ENCODE peak calls at places on chromosomes 11 and 22, in eight cellular contexts. T, Z, S, F, X, O, Q and E are unnamed samples.

GRCh38 chr11:46808804-46809431 is 37.2 kb downstream of the CKAP5 start:
- DNase-seq in Q (peak; percentile 46), T (no peak), O (peak; percentile 24), Z (no peak), X (no peak), S (no peak), F (no peak), E (peak; percentile 87)

GRCh38 chr11:83006877-83007330 is 64.8 kb downstream of the RAB30 start:
- DNase-seq in Q (no peak), T (no peak), S (no peak), O (no peak), F (no peak), Z (no peak), X (no peak), E (no peak)

GRCh38 chr11:120746836-120747609 is 235.5 kb downstream of the GRIK4 start:
- DNase-seq in F (no peak), S (no peak), Z (no peak), T (no peak), O (no peak), X (no peak), Q (no peak), E (peak; percentile 60)

GRCh38 chr11:67119577-67120391 is 721 bp downstream of the KDM2A start:
- DNase-seq in Z (no peak), Q (peak; percentile 49), F (peak; percentile 60), O (peak; percentile 44), X (peak; percentile 23), T (peak; percentile 52), S (peak; percentile 66), E (peak; percentile 26)

GRCh38 chr11:119571311-119571710 is 148.3 kb upstream of the THY1 start:
- DNase-seq in Z (no peak), Q (no peak), X (no peak), S (no peak), F (no peak), T (no peak), O (no peak), E (no peak)

GRCh38 chr11:68038718-68039525 is at the start of gene TCIRG1:
- DNase-seq in X (peak; percentile 90), S (peak; percentile 97), T (peak; percentile 91), O (peak; percentile 83), Q (peak; percentile 88), Z (peak; percentile 94), F (peak; percentile 75), E (peak; percentile 73)

GRCh38 chr11:117837070-117837776 is 12.7 kb upstream of the FXYD2 start:
- DNase-seq in X (no peak), O (no peak), S (peak; percentile 59), F (peak; percentile 38), Q (no peak), T (no peak), Z (no peak), E (no peak)

GRCh38 chr11:121571466-121571865 is 118.7 kb upstream of the SORL1-AS1 start:
- DNase-seq in Z (no peak), O (no peak), S (no peak), X (no peak), Q (no peak), F (no peak), T (no peak), E (no peak)

GRCh38 chr11:77580712-77581337 is 8.9 kb upstream of the AQP11 start:
- DNase-seq in T (no peak), Q (no peak), Z (no peak), S (no peak), F (no peak), O (peak; percentile 84), X (no peak), E (peak; percentile 53)

GRCh38 chr22:26835929-26836528 is 178.6 kb downstream of the MIAT start:
- DNase-seq in Q (peak; percentile 42), O (peak; percentile 94), Z (no peak), F (peak; percentile 51), X (no peak), S (no peak), T (no peak), E (peak; percentile 71)

GRCh38 chr11:76845069-76845468 is 15.6 kb upstream of the ACER3 start:
- DNase-seq in S (no peak), Z (no peak), T (no peak), X (no peak), Q (no peak), F (no peak), O (no peak), E (no peak)

GRCh38 chr11:101987370-101987769 is 59.9 kb upstream of the CFAP300 start:
- DNase-seq in Z (no peak), X (no peak), Q (no peak), S (no peak), T (no peak), O (peak; percentile 11), F (no peak), E (no peak)

GRCh38 chr11:95788921-95789505 is 569 bp downstream of the FAM76B start:
- DNase-seq in F (no peak), X (no peak), O (peak; percentile 78), T (no peak), S (no peak), Q (peak; percentile 59), Z (no peak), E (peak; percentile 75)

GRCh38 chr11:15293975-15294374 is 179.3 kb downstream of the INSC start:
- DNase-seq in F (no peak), O (no peak), X (no peak), Z (no peak), Q (no peak), T (no peak), S (no peak), E (no peak)

DNA sequence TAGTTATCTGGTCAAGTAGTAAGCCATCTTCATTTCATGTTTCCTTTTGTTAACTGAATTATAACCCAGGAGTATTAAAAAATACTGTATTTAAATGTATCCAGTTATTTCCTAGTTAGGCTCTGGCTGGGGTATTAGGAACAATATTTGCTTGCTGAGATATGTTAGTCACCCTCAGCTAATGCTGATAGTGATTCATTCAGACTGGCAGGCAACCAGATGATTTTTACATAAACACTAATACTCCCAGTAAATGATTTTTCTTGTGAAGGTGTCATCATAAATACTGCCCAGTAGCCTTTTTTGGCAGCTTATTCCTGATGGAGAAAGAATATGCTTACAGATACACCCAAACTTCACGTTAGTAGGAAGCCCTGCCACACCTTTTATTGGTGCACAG is 8.1 kb downstream of the YWHAH start:
- DNase-seq in X (no peak), O (no peak), Q (peak; percentile 89), F (no peak), T (no peak), S (no peak), Z (no peak), E (no peak)
- H3K4me3 ChIP-seq in X (no peak overlapping the region), O (no peak overlapping the region), Q (no peak overlapping the region), F (no peak overlapping the region), T (no peak overlapping the region), S (no peak overlapping the region), Z (no peak overlapping the region), E (no peak overlapping the region)

GRCh38 chr11:92225563-92226308 is 1.1 kb downstream of the FAT3 start:
- DNase-seq in Z (no peak), F (no peak), X (peak; percentile 11), Q (no peak), T (no peak), O (peak; percentile 77), S (peak; percentile 73), E (peak; percentile 64)
- TF ChIP-seq CTCF in Z (no peak), F (no peak), X (no peak), Q (no peak), T (no peak), O (no peak), S (no peak), E (peak; percentile 46)

GRCh38 chr11:35160902-35161585 is 22.1 kb downstream of the CD44 start:
- DNase-seq in O (no peak), X (no peak), T (no peak), F (no peak), Q (no peak), Z (no peak), S (no peak), E (no peak)
- H3K4me1 ChIP-seq in O (peaks cover 28% of the 10 kb centered on the region), X (peaks cover 100% of the 10 kb centered on the region), T (peaks cover 100% of the 10 kb centered on the region), F (peaks cover 95% of the 10 kb centered on the region), Q (peaks cover 39% of the 10 kb centered on the region), Z (peaks cover 38% of the 10 kb centered on the region), S (peaks cover 77% of the 10 kb centered on the region), E (no peaks in the 10 kb centered on the region)

DNA sequence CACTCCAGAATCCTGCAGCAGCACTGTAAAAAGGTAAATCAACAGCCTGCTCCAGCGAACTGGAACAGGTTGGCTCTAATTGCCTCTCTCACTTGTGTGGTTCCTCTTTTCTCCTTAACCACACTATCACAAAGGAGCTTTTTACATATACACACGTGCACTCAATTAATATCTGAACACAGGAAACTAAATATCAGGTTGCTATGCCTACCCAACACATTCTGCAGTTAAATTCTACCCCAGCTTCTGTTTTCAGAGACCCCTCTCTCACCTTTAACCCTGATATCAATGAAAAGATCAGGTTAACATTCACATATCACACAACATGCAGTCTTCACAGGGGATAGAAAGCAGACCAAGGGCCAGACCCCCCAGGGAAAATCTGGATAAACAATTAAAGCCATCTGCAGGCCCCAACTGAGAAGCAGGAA is 10.9 kb downstream of the RBFOX2 start:
- DNase-seq in Z (no peak), Q (no peak), O (no peak), F (no peak), S (no peak), T (no peak), X (no peak), E (no peak)
- H3K4me3 ChIP-seq in Z (no peak overlapping the region), Q (no peak overlapping the region), O (no peak overlapping the region), F (no peak overlapping the region), S (no peak overlapping the region), T (no peak overlapping the region), X (no peak overlapping the region), E (no peak overlapping the region)

GRCh38 chr22:22171357-22172218 is 73.0 kb upstream of the VPREB1 start:
- DNase-seq in S (no peak), O (peak; percentile 65), F (no peak), Z (no peak), T (no peak), Q (no peak), X (no peak), E (no peak)
- TF ChIP-seq CTCF in S (no peak), O (peak; percentile 55), F (no peak), Z (no peak), T (no peak), Q (peak; percentile 38), X (no peak), E (peak; percentile 26)

GRCh38 chr22:38487946-38488345 is 18.2 kb downstream of the DDX17 start:
- DNase-seq in F (no peak), Q (no peak), O (no peak), Z (no peak), X (no peak), T (no peak), S (no peak), E (no peak)
- H3K4me1 ChIP-seq in F (peaks cover 19% of the 10 kb centered on the region), Q (no peaks in the 10 kb centered on the region), O (peaks cover 12% of the 10 kb centered on the region), Z (peaks cover 30% of the 10 kb centered on the region), X (peaks cover 32% of the 10 kb centered on the region), T (peaks cover 28% of the 10 kb centered on the region), S (peaks cover 22% of the 10 kb centered on the region), E (no peaks in the 10 kb centered on the region)